ENCODE peak calls at places on chromosomes 16 and 17, in six cellular contexts. U is fibroblast of lung; C is cardiac muscle cell; W is ascending aorta; K is effector memory CD4-positive, alpha-beta T cell; Y is tibial nerve. Q is an unnamed sample.

GRCh38 chr16:79089735-79090284 is 510.7 kb downstream of the MAF start:
- DNase-seq in Y (no peak), C (no peak), W (no peak), K (peak), U (no peak), Q (no peak)

GRCh38 chr17:30520436-30520835 is 43.2 kb downstream of the GOSR1 start:
- DNase-seq in K (no peak), Y (no peak), C (peak), U (peak), W (no peak), Q (no peak)

GRCh38 chr16:89277049-89277448 is 59.5 kb downstream of the ZNF778 start:
- DNase-seq in K (no peak), U (no peak), Y (no peak), W (no peak), C (no peak), Q (no peak)

GRCh38 chr17:80026359-80027042 is 9.2 kb downstream of the TBC1D16 start:
- DNase-seq in C (no peak), Y (peak), K (no peak), U (no peak), W (no peak), Q (no peak)

GRCh38 chr17:43702636-43703035 is 40.9 kb upstream of the MEOX1 start:
- DNase-seq in Y (no peak), C (no peak), U (no peak), W (no peak), K (no peak), Q (no peak)

GRCh38 chr16:73304008-73304814 is 256.3 kb upstream of the ZFHX3 start:
- DNase-seq in W (no peak), C (no peak), U (no peak), Y (no peak), K (no peak), Q (no peak)

GRCh38 chr17:74212262-74212912 is 984 bp upstream of the TTYH2 start:
- DNase-seq in U (peak), C (no peak), W (no peak), Y (no peak), K (peak), Q (no peak)

GRCh38 chr17:61314368-61315078 is 85.1 kb upstream of the TBX2 start:
- DNase-seq in W (peak), Y (no peak), K (no peak), C (peak), U (peak), Q (no peak)

GRCh38 chr17:30236807-30237206 is 1.3 kb upstream of the SLC6A4 start:
- DNase-seq in W (no peak), Y (peak), U (peak), C (peak), K (no peak), Q (peak)

GRCh38 chr17:4678448-4679026 is 25.4 kb downstream of the PELP1 start:
- DNase-seq in U (peak), C (peak), W (no peak), Y (no peak), K (no peak), Q (no peak)

GRCh38 chr16:86676216-86676800 is 98.0 kb downstream of the FOXL1 start:
- DNase-seq in U (peak), K (no peak), W (no peak), C (no peak), Y (no peak), Q (no peak)

GRCh38 chr16:67165121-67166034 is 833 bp downstream of the HSF4 start:
- DNase-seq in K (no peak), U (no peak), C (peak), W (no peak), Y (no peak), Q (no peak)

GRCh38 chr17:51259574-51260236 is at the start of gene MBTD1:
- DNase-seq in Y (peak), U (peak), C (peak), K (peak), W (peak), Q (peak)

GRCh38 chr16:11759997-11760396 is 17.3 kb upstream of the TXNDC11 start:
- DNase-seq in Y (no peak), C (no peak), K (no peak), U (no peak), W (no peak), Q (no peak)
- H3K4me3 ChIP-seq in Y (no peak), C (no peak), K (no peak), U (no peak), W (no peak), Q (no peak)

GRCh38 chr17:503449-503700 is 150.8 kb upstream of the RPH3AL start:
- DNase-seq in K (no peak), C (no peak), U (no peak), Y (no peak), W (no peak), Q (no peak)
- H3K27ac ChIP-seq in K (peak), C (no peak), U (no peak), Y (no peak), W (no peak), Q (no peak)

DNA sequence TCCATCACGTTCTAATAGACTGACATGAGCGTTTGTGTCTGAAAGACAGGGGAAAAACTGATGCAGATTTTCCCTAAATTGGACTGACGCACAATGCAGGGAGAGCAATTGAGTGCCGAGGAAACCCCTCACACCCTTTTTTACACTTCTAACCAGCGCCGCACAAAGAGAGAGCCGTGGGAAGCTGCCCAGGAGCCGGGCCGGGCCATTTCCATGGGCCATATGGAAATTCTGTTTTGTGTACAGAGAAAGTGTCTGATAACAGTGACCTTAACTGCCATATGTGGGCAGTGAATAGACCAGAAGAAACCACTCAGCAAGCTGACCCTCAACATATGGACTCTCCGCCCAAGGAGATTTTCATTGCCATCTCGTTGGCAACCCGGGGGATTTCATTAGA is 225.9 kb upstream of the IRX3 start:
- DNase-seq in U (no peak), K (no peak), C (no peak), W (no peak), Y (no peak), Q (no peak)
- H3K4me3 ChIP-seq in U (no peak), K (no peak), C (no peak), W (no peak), Y (no peak), Q (no peak)

GRCh38 chr17:3613139-3613538 is 3.9 kb upstream of the TRPV1 start:
- DNase-seq in K (no peak), U (no peak), Y (no peak), W (no peak), C (no peak), Q (no peak)
- H3K27ac ChIP-seq in K (no peak), U (no peak), Y (no peak), W (no peak), C (no peak), Q (no peak)

DNA sequence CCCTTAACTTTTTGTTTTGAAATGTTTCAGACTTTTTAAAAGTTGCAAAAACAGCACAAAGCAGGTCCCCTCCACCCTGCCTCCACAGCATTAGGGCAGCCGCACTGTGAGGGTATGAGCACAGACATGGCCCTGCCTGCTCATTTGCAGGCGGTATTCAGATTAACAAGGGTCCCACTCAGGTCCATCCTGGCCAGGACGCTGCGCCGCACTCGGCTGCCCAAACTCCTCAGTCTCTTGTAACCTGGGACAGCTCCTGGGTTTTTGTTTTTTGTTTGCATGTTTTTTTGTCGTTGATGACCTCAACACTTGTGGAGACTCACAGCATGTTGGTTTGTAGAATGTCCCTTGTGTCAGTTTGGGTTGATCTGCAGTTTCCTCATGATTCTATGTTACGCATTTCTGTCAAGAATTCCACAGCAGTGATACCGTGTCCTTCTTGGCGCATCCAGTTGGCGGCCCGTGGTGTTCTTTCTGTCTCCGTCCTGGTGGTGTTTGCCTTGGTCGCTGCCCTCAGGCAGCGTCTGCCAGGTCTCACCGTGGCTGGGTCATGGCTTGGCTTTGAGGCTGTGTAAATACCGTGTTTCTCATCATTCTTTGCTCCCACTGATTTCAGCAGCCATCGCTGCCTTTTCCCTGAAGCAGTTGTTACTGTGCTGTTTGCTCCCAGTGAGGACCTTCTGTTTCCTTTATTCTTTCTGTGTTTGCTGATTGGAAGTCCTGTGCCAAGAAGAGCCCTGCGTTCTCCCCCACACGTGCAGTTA is 18.5 kb downstream of the CRAMP1 start:
- DNase-seq in Y (no peak), C (no peak), W (no peak), K (no peak), U (no peak), Q (no peak)
- H3K4me3 ChIP-seq in Y (no peak), C (no peak), W (no peak), K (no peak), U (no peak), Q (no peak)

GRCh38 chr16:53094013-53094630 is 39.3 kb downstream of the CHD9 start:
- DNase-seq in C (no peak), U (no peak), Y (no peak), W (no peak), K (peak), Q (no peak)
- H3K27ac ChIP-seq in C (peak), U (no peak), Y (no peak), W (peak), K (no peak), Q (peak)

DNA sequence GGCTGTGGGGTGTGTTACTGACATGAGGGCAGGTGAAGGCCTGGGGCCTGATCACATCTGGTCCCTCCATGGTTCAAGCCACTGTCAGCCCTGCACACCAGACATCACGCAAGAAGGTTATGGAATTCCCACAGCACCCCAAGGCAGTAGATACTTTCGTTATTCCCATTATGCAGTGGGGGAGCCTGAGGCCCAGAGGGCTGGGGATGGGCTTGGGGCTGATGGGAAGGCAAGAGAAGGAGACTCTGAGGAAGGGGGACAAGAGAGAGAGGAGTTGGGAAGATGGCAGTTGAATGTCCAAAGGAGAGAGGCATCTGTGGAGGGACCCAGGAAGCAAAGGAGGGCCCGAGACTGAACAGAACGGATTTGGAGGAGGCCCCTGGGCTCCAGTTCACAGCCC is 34.7 kb downstream of the TRPV2 start:
- DNase-seq in W (no peak), C (no peak), Y (no peak), U (no peak), K (no peak), Q (no peak)
- H3K4me3 ChIP-seq in W (no peak), C (no peak), Y (no peak), U (no peak), K (no peak), Q (no peak)

GRCh38 chr17:64341181-64341580 is 49.5 kb downstream of the PECAM1 start:
- DNase-seq in Y (no peak), W (no peak), U (no peak), C (no peak), K (no peak), Q (no peak)

GRCh38 chr17:64343071-64343774 is 47.4 kb downstream of the PECAM1 start:
- DNase-seq in Y (no peak), W (no peak), K (no peak), U (no peak), C (no peak), Q (no peak)

GRCh38 chr17:64336760-64337413 is 53.8 kb downstream of the PECAM1 start:
- DNase-seq in C (no peak), K (no peak), W (no peak), Y (no peak), U (no peak), Q (no peak)

GRCh38 chr17:64340557-64340956 is 50.1 kb downstream of the PECAM1 start:
- DNase-seq in Y (no peak), C (no peak), U (no peak), W (no peak), K (no peak), Q (no peak)

GRCh38 chr17:64339516-64340475 is 50.9 kb downstream of the PECAM1 start:
- DNase-seq in W (no peak), C (no peak), U (peak), Y (no peak), K (no peak), Q (no peak)
- H3K27ac ChIP-seq in W (no peak), C (no peak), U (no peak), Y (no peak), K (no peak), Q (no peak)

Q was measured in dorsolateral prefrontal cortex.